ENCODE peak calls at places on chromosomes 11 and 22, in six cellular contexts. H, O, J, T, D and X are unnamed samples.

GRCh38 chr11:110069158-110069737 is 23.9 kb upstream of the ZC3H12C start:
- DNase-seq in O (no peak), T (no peak), J (no peak), D (peak), H (no peak), X (no peak)

GRCh38 chr11:124898711-124899110 is 1.0 kb upstream of the ROBO4 start:
- DNase-seq in T (peak), J (no peak), O (no peak), H (no peak), D (no peak), X (no peak)

GRCh38 chr11:76248210-76248609 is 41.9 kb upstream of the WNT11 start:
- DNase-seq in H (no peak), T (no peak), D (no peak), J (peak), O (no peak), X (peak)

GRCh38 chr11:46363031-46363407 is 15.8 kb downstream of the DGKZ start:
- DNase-seq in O (peak), D (no peak), H (peak), T (peak), J (no peak), X (peak)

GRCh38 chr22:37107779-37108621 is 1.5 kb downstream of the TMPRSS6 start:
- DNase-seq in H (no peak), O (no peak), J (no peak), D (no peak), T (no peak), X (no peak)

GRCh38 chr11:18727499-18728236 is 1.7 kb upstream of the IGSF22 start:
- DNase-seq in O (no peak), H (peak), J (peak), D (peak), T (peak), X (peak)

GRCh38 chr11:122850076-122850631 is 11.9 kb downstream of the CRTAM start:
- DNase-seq in J (no peak), D (no peak), T (no peak), H (no peak), O (no peak), X (peak)

GRCh38 chr11:122789916-122790315 is 48.4 kb upstream of the CRTAM start:
- DNase-seq in O (no peak), D (no peak), T (no peak), H (no peak), J (no peak), X (no peak)

GRCh38 chr22:41565403-41566054 is 4.7 kb downstream of the CSDC2 start:
- DNase-seq in J (no peak), D (no peak), T (no peak), O (no peak), H (no peak), X (no peak)

GRCh38 chr11:112785104-112785503 is 176.1 kb upstream of the NCAM1 start:
- DNase-seq in H (no peak), O (no peak), D (no peak), J (no peak), T (no peak), X (no peak)

GRCh38 chr11:17991799-17992433 is 20.9 kb downstream of the SERGEF start:
- DNase-seq in J (peak), D (peak), T (peak), H (peak), O (no peak), X (peak)

GRCh38 chr11:2139118-2139490 is at the start of gene IGF2:
- DNase-seq in J (peak), O (no peak), H (no peak), D (no peak), T (no peak), X (peak)

GRCh38 chr11:10858505-10859360 is 880 bp upstream of the ZBED5 start:
- DNase-seq in O (peak), T (peak), H (no peak), J (peak), D (peak), X (peak)

GRCh38 chr22:38924197-38924952 is 33.0 kb upstream of the APOBEC3A start:
- DNase-seq in J (no peak), T (peak), D (no peak), H (no peak), O (peak), X (no peak)

GRCh38 chr22:31243339-31244043 is 31.4 kb downstream of the LIMK2 start:
- DNase-seq in D (no peak), J (no peak), O (no peak), H (no peak), T (no peak), X (no peak)